ENCODE peak calls at places on chromosomes 12 and 14, in ten cellular contexts. M is heart right ventricle; I is Calu3; U is MCF 10A; L is CD4-positive, alpha-beta T cell; C is RWPE1; J is H9; O is keratinocyte; D is GM13977; A is choroid plexus epithelial cell. N is an unnamed sample.

GRCh38 chr14:54207075-54207474 is 189.7 kb upstream of the CDKN3 start:
- DNase-seq in M (no peak), I (no peak), U (peak), L (no peak), C (no peak), J (no peak), O (peak), D (no peak), A (peak), N (no peak)

GRCh38 chr12:5452569-5452968 is 20.7 kb downstream of the NTF3 start:
- DNase-seq in M (no peak), I (no peak), U (no peak), L (no peak), C (no peak), J (no peak), O (no peak), D (no peak), A (no peak), N (no peak)

GRCh38 chr14:56297449-56297848 is 179.2 kb downstream of the PELI2 start:
- DNase-seq in M (no peak), I (no peak), U (no peak), L (no peak), C (no peak), J (no peak), O (no peak), D (no peak), A (no peak), N (no peak)

GRCh38 chr12:45216297-45216982 is 545 bp downstream of the ANO6 start:
- DNase-seq in M (peak), I (peak), U (peak), L (peak), C (peak), J (peak), O (no peak), D (peak), A (peak), N (peak)

GRCh38 chr12:16352481-16352880 is 5.0 kb downstream of the MGST1 start:
- DNase-seq in M (no peak), I (no peak), U (no peak), L (no peak), C (no peak), J (no peak), O (no peak), D (no peak), A (peak), N (no peak)

GRCh38 chr12:96471368-96472040 is 17.9 kb upstream of the CFAP54 start:
- DNase-seq in M (no peak), I (no peak), U (no peak), L (no peak), C (no peak), J (no peak), O (no peak), D (no peak), A (peak), N (no peak)

GRCh38 chr12:41527529-41528116 is 339.5 kb downstream of the PDZRN4 start:
- DNase-seq in M (no peak), I (no peak), U (no peak), L (no peak), C (no peak), J (no peak), O (no peak), D (no peak), A (no peak), N (no peak)

GRCh38 chr12:23895792-23896218 is 53.7 kb downstream of the SOX5 start:
- DNase-seq in M (no peak), I (no peak), U (no peak), L (no peak), C (no peak), J (peak), O (no peak), D (no peak), A (peak), N (no peak)

GRCh38 chr12:116152268-116152667 is 125.2 kb downstream of the MED13L start:
- DNase-seq in M (no peak), I (no peak), U (no peak), L (no peak), C (no peak), J (no peak), O (no peak), D (no peak), A (peak), N (no peak)

GRCh38 chr14:96261053-96261452 is 5.0 kb downstream of the BDKRB1 start:
- DNase-seq in M (no peak), I (no peak), U (no peak), L (no peak), C (no peak), J (no peak), O (no peak), D (no peak), A (no peak), N (no peak)

GRCh38 chr12:54341343-54341742 is 16.4 kb downstream of the COPZ1 start:
- DNase-seq in M (no peak), I (no peak), U (no peak), L (no peak), C (no peak), J (no peak), O (no peak), D (no peak), A (no peak), N (no peak)

GRCh38 chr14:102155150-102155549 is 15.5 kb downstream of the WDR20 start:
- DNase-seq in M (no peak), I (no peak), U (no peak), L (no peak), C (no peak), J (no peak), O (no peak), D (no peak), A (peak), N (no peak)

GRCh38 chr12:43147893-43148292 is 404.1 kb downstream of the ADAMTS20 start:
- DNase-seq in M (no peak), I (no peak), U (peak), L (no peak), C (no peak), J (no peak), O (no peak), D (no peak), A (no peak), N (no peak)

GRCh38 chr14:65993103-65993502 is 493.1 kb upstream of the CCDC196 start:
- DNase-seq in M (no peak), I (no peak), U (peak), L (no peak), C (no peak), J (no peak), O (no peak), D (no peak), A (no peak), N (no peak)

GRCh38 chr12:6430124-6430989 is 14.4 kb upstream of the CD27 start:
- DNase-seq in M (peak), I (peak), U (peak), L (no peak), C (peak), J (no peak), O (peak), D (no peak), A (peak), N (no peak)

GRCh38 chr12:66775941-66776340 is 97.1 kb upstream of the GRIP1 start:
- DNase-seq in M (no peak), I (no peak), U (no peak), L (no peak), C (no peak), J (no peak), O (no peak), D (no peak), A (no peak), N (no peak)

GRCh38 chr14:99699071-99699760 is 15.1 kb downstream of the CYP46A1 start:
- DNase-seq in M (no peak), I (no peak), U (no peak), L (no peak), C (no peak), J (no peak), O (no peak), D (no peak), A (no peak), N (no peak)

GRCh38 chr14:90378249-90378648 is 18.6 kb upstream of the CALM1 start:
- DNase-seq in M (no peak), I (peak), U (no peak), L (no peak), C (no peak), J (no peak), O (no peak), D (no peak), A (no peak), N (no peak)

GRCh38 chr12:30959778-30960177 is 33.2 kb downstream of the TSPAN11 start:
- DNase-seq in M (no peak), I (no peak), U (no peak), L (no peak), C (no peak), J (no peak), O (no peak), D (no peak), A (no peak), N (no peak)

GRCh38 chr14:65195042-65195719 is 92.9 kb upstream of the MAX start:
- DNase-seq in M (no peak), I (no peak), U (no peak), L (no peak), C (no peak), J (no peak), O (no peak), D (peak), A (no peak), N (peak)

GRCh38 chr12:94282675-94283074 is 134.3 kb downstream of the PLXNC1 start:
- DNase-seq in M (no peak), I (no peak), U (no peak), L (peak), C (no peak), J (no peak), O (no peak), D (no peak), A (peak), N (no peak)

GRCh38 chr12:52427083-52427482 is 7.1 kb downstream of the KRT75 start:
- DNase-seq in M (no peak), I (no peak), U (peak), L (no peak), C (no peak), J (no peak), O (no peak), D (no peak), A (no peak), N (no peak)

GRCh38 chr14:103126873-103127304 is 3.6 kb downstream of the TNFAIP2 start:
- DNase-seq in M (no peak), I (no peak), U (peak), L (no peak), C (peak), J (peak), O (no peak), D (no peak), A (no peak), N (no peak)

GRCh38 chr12:51171884-51172514 is 936 bp downstream of the TFCP2 start:
- DNase-seq in M (no peak), I (peak), U (peak), L (no peak), C (peak), J (peak), O (no peak), D (no peak), A (peak), N (peak)

GRCh38 chr12:79886917-79887519 is 47.9 kb downstream of the PPP1R12A start:
- DNase-seq in M (no peak), I (no peak), U (peak), L (no peak), C (peak), J (no peak), O (peak), D (no peak), A (peak), N (no peak)

GRCh38 chr14:103684871-103685270 is 30.4 kb downstream of the XRCC3 start:
- DNase-seq in M (no peak), I (no peak), U (no peak), L (no peak), C (no peak), J (no peak), O (no peak), D (no peak), A (no peak), N (no peak)

GRCh38 chr14:70011098-70011497 is 131.9 kb downstream of the SMOC1 start:
- DNase-seq in M (no peak), I (no peak), U (peak), L (no peak), C (no peak), J (no peak), O (no peak), D (no peak), A (no peak), N (no peak)

GRCh38 chr12:69096669-69097364 is 142.6 kb upstream of the CPSF6 start:
- DNase-seq in M (no peak), I (no peak), U (peak), L (no peak), C (peak), J (no peak), O (no peak), D (no peak), A (peak), N (no peak)

GRCh38 chr14:27672047-27672446 is 1074.2 kb upstream of the NOVA1 start:
- DNase-seq in M (no peak), I (no peak), U (no peak), L (no peak), C (no peak), J (no peak), O (no peak), D (no peak), A (no peak), N (no peak)

GRCh38 chr12:54723653-54724256 is 75.6 kb upstream of the DCD start:
- DNase-seq in M (no peak), I (peak), U (peak), L (no peak), C (no peak), J (peak), O (no peak), D (no peak), A (peak), N (no peak)

GRCh38 chr12:14167005-14167628 is 185.7 kb upstream of the GRIN2B start:
- DNase-seq in M (peak), I (peak), U (peak), L (no peak), C (peak), J (peak), O (no peak), D (peak), A (peak), N (peak)

GRCh38 chr14:52650774-52651173 is 44.6 kb downstream of the ERO1A start:
- DNase-seq in M (no peak), I (no peak), U (no peak), L (no peak), C (no peak), J (no peak), O (no peak), D (no peak), A (peak), N (no peak)
- TF ChIP-seq CTCF in M (no peak), I (no peak), U (no peak), L (no peak), C (no peak), J (no peak), O (no peak), D (no peak), A (peak), N (no peak)

DNA sequence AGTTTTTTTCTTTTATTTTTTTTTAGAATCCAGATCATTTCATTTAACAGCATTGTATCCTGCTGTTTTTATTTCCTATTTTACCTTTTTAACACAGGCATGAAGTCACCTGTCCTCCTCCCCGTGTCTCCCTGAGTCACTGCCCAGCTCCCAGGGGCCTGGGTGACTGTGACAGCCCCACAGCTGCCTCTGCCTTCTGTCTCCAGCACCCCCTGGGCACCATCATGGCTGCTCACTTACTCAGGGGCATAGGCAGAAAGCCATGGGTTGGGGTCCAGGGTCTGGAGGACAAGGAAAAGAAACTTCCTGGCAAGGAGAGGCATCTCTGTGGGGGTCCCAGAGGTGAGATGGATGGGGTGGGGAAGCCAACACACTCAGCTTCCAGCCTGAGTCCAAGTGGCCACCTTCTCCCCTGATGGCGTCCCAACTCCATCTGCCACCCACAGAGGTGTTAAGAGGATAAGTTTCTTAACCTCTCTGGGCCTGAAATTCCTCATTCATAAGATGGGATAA is 25.3 kb downstream of the TMEM63C start:
- DNase-seq in M (no peak), I (no peak), U (no peak), L (no peak), C (no peak), J (no peak), O (no peak), D (no peak), A (no peak), N (no peak)
- TF ChIP-seq CTCF in M (no peak), I (no peak), U (no peak), L (no peak), C (no peak), J (peak), O (no peak), D (no peak), A (no peak), N (no peak)

DNA sequence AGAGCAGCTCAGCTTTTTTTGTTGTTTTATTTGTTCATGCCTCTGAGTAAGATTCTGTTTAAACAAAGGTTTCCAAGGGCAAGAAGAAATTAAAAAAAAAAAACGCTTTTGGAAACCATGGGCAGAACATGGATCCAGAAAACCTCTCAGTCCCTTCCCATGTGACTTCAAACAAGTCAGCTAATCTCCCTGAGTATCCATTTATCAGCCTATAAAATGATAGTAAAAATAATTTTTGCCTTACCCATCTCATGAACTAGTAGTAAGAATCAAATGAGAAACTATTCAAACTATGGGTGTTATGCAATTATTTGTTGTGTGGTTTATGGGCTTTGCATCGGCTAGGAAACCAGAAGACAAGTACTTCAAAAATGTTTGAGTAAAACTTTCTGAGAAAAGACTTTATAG is 27.6 kb downstream of the KITLG start:
- DNase-seq in M (no peak), I (no peak), U (peak), L (no peak), C (no peak), J (no peak), O (no peak), D (no peak), A (peak), N (no peak)
- TF ChIP-seq CTCF in M (no peak), I (no peak), U (no peak), L (no peak), C (no peak), J (no peak), O (no peak), D (no peak), A (no peak), N (no peak)

DNA sequence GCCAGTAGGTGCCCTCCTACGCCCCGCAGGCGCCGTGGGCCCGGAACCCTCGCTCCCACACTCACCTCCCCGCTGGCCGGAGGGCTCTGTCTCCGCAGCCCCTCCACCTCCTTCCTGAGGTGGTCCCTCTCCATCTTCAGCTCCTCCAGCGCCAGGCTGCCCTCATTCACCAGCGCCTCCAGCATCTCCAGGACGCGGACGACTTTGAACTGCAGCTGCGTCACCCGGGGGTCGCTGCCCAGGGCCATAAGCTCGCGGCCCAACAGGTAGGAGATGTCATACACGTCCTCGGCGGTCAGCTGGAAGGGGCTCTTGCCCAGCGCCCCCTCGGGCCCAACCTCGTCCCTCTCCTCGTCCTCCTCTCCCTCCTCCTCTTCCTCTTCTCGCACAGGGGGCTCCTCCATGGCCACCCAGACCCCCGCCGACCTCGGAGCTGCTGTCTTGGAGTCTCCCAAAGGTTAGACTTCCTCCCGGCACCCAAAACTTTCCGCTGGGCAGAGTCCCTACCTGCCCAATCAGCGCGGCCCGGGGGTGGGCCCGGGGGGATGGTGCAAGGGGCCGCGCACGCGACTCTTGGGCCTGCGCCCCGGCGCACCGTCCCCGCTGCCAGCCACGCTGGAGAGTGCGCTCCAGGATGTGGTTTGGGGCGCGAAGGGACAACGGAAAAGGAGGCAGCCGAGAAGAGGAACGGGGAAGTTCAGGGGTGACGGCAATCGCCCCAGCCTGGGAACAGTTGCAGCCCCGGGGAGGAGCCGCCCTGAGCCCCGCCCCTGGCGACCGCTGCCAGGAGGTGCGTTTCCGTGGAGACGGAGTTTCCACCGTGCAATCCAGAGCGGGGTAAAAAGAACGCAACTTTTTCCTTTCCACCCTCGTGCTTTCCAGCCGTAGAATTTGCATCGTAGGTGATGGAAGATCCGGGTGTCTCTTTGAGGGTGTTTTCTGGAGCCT is at the start of gene RILPL2:
- DNase-seq in M (peak), I (peak), U (peak), L (peak), C (peak), J (peak), O (peak), D (peak), A (peak), N (peak)
- TF ChIP-seq CTCF in M (no peak), I (no peak), U (no peak), L (no peak), C (no peak), J (no peak), O (no peak), D (no peak), A (no peak), N (no peak)

GRCh38 chr14:19947413-19948090 is 16.8 kb downstream of the OR4K1 start:
- DNase-seq in M (no peak), I (no peak), U (no peak), L (no peak), C (no peak), J (no peak), O (no peak), D (no peak), A (no peak), N (no peak)
- TF ChIP-seq CTCF in M (no peak), I (no peak), U (no peak), L (no peak), C (no peak), J (no peak), O (no peak), D (no peak), A (no peak), N (no peak)

DNA sequence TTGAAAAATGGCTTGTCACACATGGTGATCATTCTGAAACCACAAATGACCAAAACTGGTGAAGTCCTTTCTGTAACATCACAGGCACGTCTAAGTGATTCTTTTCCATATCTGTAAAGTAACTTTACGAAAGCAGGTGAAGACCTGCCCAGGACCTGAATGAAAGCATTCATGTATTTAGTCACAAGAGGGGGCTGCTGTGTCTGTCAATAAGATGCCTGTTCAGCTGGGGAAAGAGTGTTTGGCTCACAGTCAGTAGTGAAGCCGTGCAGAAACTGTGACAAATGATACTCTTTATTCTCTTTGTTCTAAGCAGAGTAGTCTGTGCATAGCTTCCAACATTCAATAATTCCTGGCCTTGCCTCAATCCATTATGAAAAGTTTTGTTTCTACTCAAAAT is 373.5 kb upstream of the OR4E1 start:
- DNase-seq in M (no peak), I (peak), U (peak), L (no peak), C (peak), J (peak), O (no peak), D (peak), A (peak), N (peak)
- TF ChIP-seq CTCF in M (no peak), I (no peak), U (peak), L (peak), C (no peak), J (peak), O (peak), D (peak), A (peak), N (peak)

GRCh38 chr12:119020377-119021360 is 39.3 kb downstream of the SRRM4 start:
- DNase-seq in M (peak), I (peak), U (no peak), L (no peak), C (no peak), J (peak), O (no peak), D (peak), A (no peak), N (peak)
- TF ChIP-seq CTCF in M (peak), I (peak), U (no peak), L (no peak), C (peak), J (peak), O (peak), D (peak), A (no peak), N (no peak)